ENCODE peak calls at places on chromosomes 13 and 19, in eight cellular contexts. J is A549, M is upper lobe of right lung, X is tibial artery, F is sigmoid colon, N is body of pancreas, H is thoracic aorta, S is cardiac muscle cell. V is an unnamed sample.

GRCh38 chr13:22561581-22561980 is 619.2 kb upstream of the SGCG start:
- DNase-seq in J (no peak), M (no peak), S (no peak), H (no peak), F (no peak), X (no peak), N (no peak), V (no peak)

GRCh38 chr19:30778961-30779690 is 406.9 kb downstream of the ZNF536 start:
- DNase-seq in X (no peak), S (no peak), J (no peak), M (no peak), H (no peak), F (no peak), N (no peak), V (no peak)

GRCh38 chr13:110559986-110560385 is 1.5 kb downstream of the RAB20 start:
- DNase-seq in X (no peak), H (no peak), F (no peak), N (no peak), M (no peak), S (no peak), J (no peak), V (no peak)

GRCh38 chr19:342801-343421 is 1.7 kb downstream of the MIER2 start:
- DNase-seq in X (peak), N (peak), J (no peak), S (no peak), M (peak), F (peak), H (no peak), V (no peak)

GRCh38 chr13:30991922-30992321 is 59.5 kb downstream of the TEX26 start:
- DNase-seq in S (no peak), J (no peak), H (no peak), F (no peak), M (peak), X (no peak), N (no peak), V (no peak)

GRCh38 chr13:101397742-101398141 is 18.6 kb downstream of the NALCN start:
- DNase-seq in S (no peak), N (no peak), M (no peak), H (no peak), X (no peak), F (no peak), J (no peak), V (no peak)

GRCh38 chr19:19774354-19775033 is 41.6 kb upstream of the ZNF14 start:
- DNase-seq in F (no peak), J (no peak), S (no peak), M (no peak), H (no peak), X (no peak), N (no peak), V (no peak)

GRCh38 chr19:39502640-39503417 is 4.1 kb downstream of the DLL3 start:
- DNase-seq in M (peak), S (peak), N (peak), X (no peak), H (no peak), J (peak), F (no peak), V (no peak)

GRCh38 chr13:109157275-109157674 is 527.9 kb downstream of the MYO16 start:
- DNase-seq in H (no peak), N (no peak), J (no peak), S (no peak), M (no peak), X (no peak), F (no peak), V (no peak)

GRCh38 chr19:35083678-35084077 is 31.9 kb upstream of the FXYD3 start:
- DNase-seq in X (no peak), S (no peak), F (no peak), M (no peak), H (no peak), N (no peak), J (no peak), V (no peak)

GRCh38 chr13:26710166-26710565 is 50.4 kb downstream of the GPR12 start:
- DNase-seq in S (no peak), M (no peak), N (no peak), X (no peak), J (no peak), F (no peak), H (no peak), V (no peak)

GRCh38 chr13:80379245-80379644 is 38.3 kb upstream of the SPRY2 start:
- DNase-seq in H (no peak), N (no peak), J (peak), S (no peak), F (no peak), X (no peak), M (no peak), V (no peak)

GRCh38 chr19:55643003-55643732 is at the start of gene ZNF581:
- DNase-seq in N (peak), S (peak), M (peak), X (peak), F (peak), H (no peak), J (peak), V (peak)

GRCh38 chr13:99553033-99553432 is 51.8 kb downstream of the TM9SF2 start:
- DNase-seq in F (no peak), N (no peak), H (no peak), M (no peak), J (no peak), X (no peak), S (no peak), V (no peak)

GRCh38 chr13:59771272-59771671 is 392.5 kb downstream of the DIAPH3 start:
- DNase-seq in F (no peak), X (no peak), S (peak), J (peak), M (no peak), H (no peak), N (no peak), V (no peak)

GRCh38 chr19:5131031-5131865 is 162.3 kb downstream of the KDM4B start:
- DNase-seq in X (no peak), M (no peak), N (no peak), H (no peak), J (no peak), S (no peak), F (no peak), V (peak)

GRCh38 chr19:35534803-35535480 is 1.7 kb downstream of the GAPDHS start:
- DNase-seq in M (no peak), X (no peak), F (no peak), J (no peak), N (no peak), S (no peak), H (no peak), V (no peak)

GRCh38 chr13:41465215-41465907 is 8.0 kb downstream of the RGCC start:
- DNase-seq in J (no peak), N (no peak), S (no peak), M (peak), X (no peak), H (no peak), F (no peak), V (peak)

GRCh38 chr13:106503730-106504129 is 31.7 kb downstream of the EFNB2 start:
- DNase-seq in S (no peak), H (no peak), J (no peak), M (no peak), X (no peak), N (no peak), F (no peak), V (no peak)

GRCh38 chr19:54517483-54517882 is 14.9 kb downstream of the LAIR2 start:
- DNase-seq in J (peak), X (no peak), S (peak), H (no peak), F (no peak), M (no peak), N (peak), V (no peak)

GRCh38 chr13:20691616-20692015 is 11.9 kb upstream of the IL17D start:
- DNase-seq in H (no peak), F (no peak), S (no peak), M (no peak), N (no peak), J (no peak), X (no peak), V (no peak)

GRCh38 chr13:26895081-26895807 is 134.7 kb upstream of the GPR12 start:
- DNase-seq in J (no peak), N (no peak), M (no peak), X (no peak), H (no peak), S (no peak), F (no peak), V (no peak)

GRCh38 chr19:5292843-5293606 is 47.6 kb downstream of the PTPRS start:
- DNase-seq in X (peak), F (peak), M (peak), N (peak), S (peak), J (peak), H (peak), V (no peak)

GRCh38 chr13:106424805-106425204 is 110.7 kb downstream of the EFNB2 start:
- DNase-seq in M (no peak), J (no peak), F (no peak), S (no peak), X (no peak), N (no peak), H (no peak), V (no peak)

GRCh38 chr19:43743059-43743458 is 11.7 kb downstream of the SMG9 start:
- DNase-seq in N (no peak), X (no peak), J (no peak), H (no peak), S (no peak), F (no peak), M (no peak), V (no peak)

GRCh38 chr13:112923962-112924361 is 45.1 kb upstream of the MCF2L start:
- DNase-seq in M (no peak), J (no peak), S (no peak), X (no peak), F (no peak), H (no peak), N (no peak), V (no peak)

GRCh38 chr13:87295636-87296035 is 375.5 kb upstream of the SLITRK5 start:
- DNase-seq in N (no peak), F (no peak), X (no peak), M (no peak), H (no peak), S (no peak), J (no peak), V (no peak)

GRCh38 chr13:61734683-61735082 is 319.0 kb upstream of the PCDH20 start:
- DNase-seq in J (no peak), N (no peak), M (no peak), H (no peak), F (no peak), S (no peak), X (no peak), V (no peak)

GRCh38 chr13:77176350-77176749 is 149.4 kb upstream of the FBXL3 start:
- DNase-seq in S (no peak), M (no peak), F (no peak), X (no peak), J (no peak), N (no peak), H (no peak), V (no peak)

GRCh38 chr19:15113245-15114152 is 6.3 kb downstream of the SYDE1 start:
- DNase-seq in S (no peak), X (no peak), N (no peak), H (no peak), M (no peak), J (no peak), F (no peak), V (no peak)

GRCh38 chr19:50548191-50549058 is 19.8 kb downstream of the LRRC4B start:
- DNase-seq in H (no peak), X (no peak), M (no peak), N (no peak), F (no peak), S (no peak), J (no peak), V (no peak)
- TF ChIP-seq CTCF in H (no peak), X (no peak), M (no peak), N (no peak), F (no peak), S (no peak), J (no peak), V (no peak)

DNA sequence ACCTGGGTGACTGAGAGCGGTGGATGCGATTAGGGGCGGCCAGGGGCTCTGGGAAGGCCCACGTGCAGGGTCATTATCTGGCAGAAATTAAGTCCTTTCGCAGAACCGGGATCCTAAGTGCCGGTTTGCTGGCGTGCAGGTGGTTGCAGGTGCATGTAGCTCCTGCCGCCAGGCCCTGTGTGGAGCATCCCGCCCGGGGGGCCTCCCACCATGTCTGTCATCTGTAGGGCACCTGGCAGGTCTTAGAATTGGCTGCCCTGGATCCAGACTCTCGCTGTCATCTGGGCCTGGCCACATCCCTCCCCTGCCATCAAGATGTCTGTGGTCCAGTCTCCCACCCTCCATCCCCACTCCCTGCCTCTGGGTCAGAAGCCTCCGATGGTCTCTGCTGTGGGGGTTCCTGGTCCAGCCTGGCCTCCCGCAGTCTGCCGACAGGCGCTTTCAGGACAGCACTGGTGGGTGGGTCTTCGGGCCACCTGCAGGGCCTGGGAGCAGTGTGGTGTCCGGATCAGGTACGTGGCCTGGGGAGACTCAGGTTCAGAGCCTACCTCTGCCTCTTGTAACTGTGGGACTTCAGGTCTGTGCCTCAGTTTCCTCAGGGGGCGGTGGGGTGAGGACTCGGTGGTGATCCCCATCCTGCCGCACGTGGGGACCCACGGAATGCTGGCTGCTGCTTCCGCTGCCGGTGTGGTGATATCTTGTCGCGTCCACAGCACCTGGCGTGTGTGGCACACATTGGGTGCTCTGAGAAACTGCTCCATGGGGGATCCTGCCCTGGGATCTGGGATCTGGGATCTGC is 5.4 kb downstream of the GNA11 start:
- DNase-seq in J (no peak), F (no peak), X (no peak), S (no peak), N (no peak), M (no peak), H (no peak), V (no peak)
- H3K4me3 ChIP-seq in J (no peak), F (peak), X (no peak), S (no peak), N (no peak), M (peak), H (peak), V (no peak)

DNA sequence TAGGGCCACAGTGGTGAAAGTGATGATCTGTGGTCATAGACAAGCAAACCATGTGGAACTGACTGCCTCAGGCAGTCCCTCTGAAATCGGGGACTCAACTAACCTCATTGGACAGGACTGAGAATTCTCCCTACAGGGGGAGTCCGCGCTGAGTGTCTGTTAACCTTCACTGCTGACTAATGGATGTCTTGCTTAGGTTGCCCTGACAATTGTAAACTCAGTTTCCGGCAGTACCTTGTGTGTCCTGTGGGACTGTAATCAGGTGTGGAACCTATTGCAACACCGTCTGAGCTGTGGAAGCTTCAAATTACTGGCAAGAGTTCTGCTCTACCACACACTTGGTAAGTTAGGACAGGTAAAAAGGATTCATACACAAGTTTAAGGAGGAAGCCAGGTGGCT is 21.8 kb downstream of the ZNF77 start:
- DNase-seq in H (no peak), M (no peak), J (no peak), N (peak), F (no peak), X (no peak), S (no peak), V (no peak)
- TF ChIP-seq CTCF in H (no peak), M (no peak), J (no peak), N (peak), F (no peak), X (no peak), S (no peak), V (no peak)

DNA sequence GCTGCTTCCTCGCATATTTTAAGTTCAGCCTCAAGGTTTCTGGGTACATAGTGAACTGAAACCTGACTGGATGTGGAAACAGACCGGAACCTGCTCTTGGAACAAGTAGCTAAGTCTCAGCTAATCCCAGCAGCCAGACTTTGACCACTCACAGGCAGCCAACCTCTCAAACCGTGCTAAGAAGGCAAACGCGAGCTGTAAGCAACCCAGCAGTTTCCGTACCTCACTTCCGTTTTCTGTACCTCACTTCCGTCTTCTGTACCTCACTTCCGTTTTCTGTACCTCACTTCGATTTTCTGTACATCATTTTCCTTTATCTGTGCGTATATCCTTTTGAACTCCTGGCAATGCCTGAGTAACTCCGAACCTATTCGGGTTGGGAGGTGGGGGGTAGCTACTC is 96.8 kb downstream of the SUCLA2 start:
- DNase-seq in H (no peak), F (no peak), N (no peak), J (no peak), M (no peak), X (no peak), S (no peak), V (no peak)
- H3K4me3 ChIP-seq in H (peak), F (no peak), N (no peak), J (no peak), M (peak), X (peak), S (no peak), V (no peak)

DNA sequence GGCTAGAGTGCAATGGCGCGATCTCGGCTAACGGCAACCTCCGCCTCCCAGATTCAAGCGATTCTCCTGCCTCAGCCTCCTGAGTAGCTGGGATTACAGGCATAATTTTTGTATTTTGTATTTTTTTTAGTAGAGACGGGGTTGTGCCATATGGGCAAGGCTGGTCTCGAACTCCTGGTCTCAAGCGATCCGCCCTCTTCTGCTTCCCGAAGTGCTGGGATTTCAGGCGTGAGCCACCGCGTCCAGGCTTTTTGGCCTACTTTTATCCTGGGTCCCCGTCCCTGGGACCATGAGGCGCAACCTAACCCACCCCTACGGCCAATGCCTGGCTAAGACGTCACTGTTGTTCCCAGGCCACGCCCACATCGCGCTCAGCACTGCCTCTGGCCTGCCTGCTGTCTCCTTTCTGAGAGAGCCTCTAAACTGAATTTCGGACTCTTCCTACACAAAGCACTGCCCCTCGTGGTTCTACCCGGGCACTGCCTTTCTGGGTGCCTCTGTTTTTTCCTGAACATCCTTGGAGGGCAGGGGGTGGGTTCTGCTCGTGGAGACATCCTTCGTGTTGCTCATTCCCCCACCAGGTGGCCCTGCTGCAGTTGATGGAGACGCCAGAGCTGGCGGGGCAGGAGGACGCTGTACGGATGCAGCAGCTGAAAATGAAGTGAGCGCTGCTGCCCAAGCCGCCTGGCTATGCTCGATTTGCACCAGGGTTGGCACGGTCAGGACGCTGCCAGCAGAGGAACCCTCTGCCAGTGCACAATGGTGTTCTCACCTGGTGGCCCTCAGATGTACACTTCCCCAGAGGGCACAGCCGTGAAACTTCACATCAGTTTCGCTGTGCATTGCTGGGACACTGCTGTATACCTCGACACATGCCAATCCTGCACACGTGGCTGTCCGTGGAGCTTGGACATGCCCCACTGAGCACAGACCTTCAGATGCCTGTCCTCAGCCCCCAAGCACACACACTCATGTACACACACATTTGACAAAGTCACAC is 2.0 kb downstream of the REX1BD start:
- DNase-seq in H (no peak), F (peak), S (peak), X (peak), N (no peak), M (peak), J (peak), V (no peak)
- TF ChIP-seq CTCF in H (no peak), F (no peak), S (peak), X (peak), N (no peak), M (no peak), J (peak), V (no peak)

DNA sequence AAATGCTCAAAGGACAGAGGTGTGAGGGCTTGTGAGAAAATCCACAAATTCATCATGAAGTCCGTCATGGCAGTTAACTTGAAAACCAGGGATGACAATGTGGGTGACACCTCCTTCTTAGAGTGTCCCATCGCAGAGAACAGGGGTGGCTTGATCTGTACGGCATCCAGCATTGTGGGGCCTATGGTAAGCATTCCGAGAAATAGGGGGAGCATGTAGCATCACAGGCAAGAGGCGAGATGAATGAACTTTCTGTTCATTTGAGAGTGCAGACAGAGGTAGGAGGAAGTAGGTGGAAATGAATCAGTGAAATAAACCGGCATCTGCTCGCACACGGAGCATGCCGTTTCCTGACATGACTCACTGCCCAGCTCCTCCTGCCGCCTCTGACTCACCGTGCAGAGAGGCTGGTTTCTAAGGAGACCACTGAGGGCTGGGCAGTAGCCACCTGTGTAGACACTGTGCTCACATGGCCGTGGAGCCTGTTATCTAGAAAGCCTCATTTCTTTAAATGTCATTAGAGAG is 339.0 kb downstream of the RFC3 start:
- DNase-seq in H (peak), X (peak), F (peak), N (peak), J (peak), M (peak), S (no peak), V (peak)
- H3K4me3 ChIP-seq in H (peak), X (no peak), F (no peak), N (no peak), J (peak), M (no peak), S (no peak), V (no peak)

GRCh38 chr19:2357279-2358206 is 2.5 kb upstream of the TMPRSS9 start:
- DNase-seq in N (no peak), X (no peak), F (no peak), J (no peak), H (no peak), S (no peak), M (no peak), V (no peak)
- TF ChIP-seq CTCF in N (no peak), X (no peak), F (no peak), J (no peak), H (no peak), S (no peak), M (no peak), V (no peak)